ENCODE peak calls at places on chromosomes 4 and X, in five cellular contexts. One of them, this sample, is unnamed.

GRCh38 chr4:174663254-174663653 is 141.0 kb upstream of the HPGD start:
- DNase-seq in right lobe of liver: no peak
- DNase-seq in A549: no peak
- DNase-seq in endodermal cell: no peak
- DNase-seq in cardiac muscle cell: peak
- DNase-seq in this sample: no peak

GRCh38 chr4:155800685-155801343 is 42.0 kb downstream of the GUCY1B1 start:
- DNase-seq in A549: no peak
- DNase-seq in endodermal cell: no peak
- DNase-seq in cardiac muscle cell: no peak
- DNase-seq in right lobe of liver: no peak
- DNase-seq in this sample: no peak

GRCh38 chrX:9906919-9907318 is 60.2 kb upstream of the CLDN34 start:
- DNase-seq in A549: no peak
- DNase-seq in cardiac muscle cell: no peak
- DNase-seq in endodermal cell: peak
- DNase-seq in right lobe of liver: no peak
- DNase-seq in this sample: no peak

GRCh38 chrX:129798888-129799287 is 19.1 kb downstream of the SASH3 start:
- DNase-seq in endodermal cell: no peak
- DNase-seq in right lobe of liver: no peak
- DNase-seq in cardiac muscle cell: no peak
- DNase-seq in A549: no peak
- DNase-seq in this sample: no peak

GRCh38 chrX:128020701-128021100 is 31.5 kb downstream of the ACTRT1 start:
- DNase-seq in cardiac muscle cell: peak
- DNase-seq in endodermal cell: no peak
- DNase-seq in A549: peak
- DNase-seq in right lobe of liver: no peak
- DNase-seq in this sample: no peak

GRCh38 chrX:153426204-153426603 is 14.9 kb downstream of the ZFP92 start:
- DNase-seq in A549: no peak
- DNase-seq in endodermal cell: no peak
- DNase-seq in right lobe of liver: no peak
- DNase-seq in cardiac muscle cell: no peak
- DNase-seq in this sample: no peak

GRCh38 chrX:132612990-132613564 is 124.2 kb upstream of the MBNL3 start:
- DNase-seq in right lobe of liver: peak
- DNase-seq in A549: no peak
- DNase-seq in endodermal cell: peak
- DNase-seq in cardiac muscle cell: peak
- DNase-seq in this sample: no peak

GRCh38 chr4:143252478-143252877 is 67.8 kb downstream of the USP38 start:
- DNase-seq in cardiac muscle cell: no peak
- DNase-seq in right lobe of liver: no peak
- DNase-seq in endodermal cell: no peak
- DNase-seq in A549: no peak
- DNase-seq in this sample: no peak

GRCh38 chr4:122383341-122383740 is 4.5 kb downstream of the ADAD1 start:
- DNase-seq in right lobe of liver: no peak
- DNase-seq in endodermal cell: no peak
- DNase-seq in A549: no peak
- DNase-seq in cardiac muscle cell: no peak
- DNase-seq in this sample: no peak

GRCh38 chr4:13701937-13702446 is 74.5 kb upstream of the BOD1L1 start:
- DNase-seq in right lobe of liver: no peak
- DNase-seq in A549: peak
- DNase-seq in endodermal cell: no peak
- DNase-seq in cardiac muscle cell: peak
- DNase-seq in this sample: no peak

DNA sequence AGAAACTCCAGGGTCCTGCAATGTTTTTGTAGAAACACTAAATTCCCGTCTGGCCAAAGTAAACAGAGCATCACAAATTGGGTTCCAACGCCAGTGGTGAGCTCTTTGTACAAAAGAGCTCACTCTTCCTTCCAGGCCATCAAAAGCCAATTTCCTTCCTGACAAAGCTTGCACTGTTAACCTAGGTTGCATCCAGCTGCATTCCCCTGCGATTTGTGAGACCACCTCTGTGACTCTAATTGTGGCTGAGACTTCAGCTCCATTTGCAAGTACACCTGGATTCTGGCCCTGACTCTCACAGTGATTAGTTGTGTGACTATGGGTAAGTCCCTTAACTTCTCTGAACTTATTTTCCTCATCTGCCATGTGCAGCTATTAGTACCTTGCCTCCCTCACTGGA is 212.5 kb upstream of the CXorf66 start:
- DNase-seq in right lobe of liver: no peak
- DNase-seq in A549: no peak
- DNase-seq in cardiac muscle cell: no peak
- DNase-seq in endodermal cell: no peak
- DNase-seq in this sample: no peak
- H3K27ac ChIP-seq in right lobe of liver: no peak
- H3K27ac ChIP-seq in A549: no peak
- H3K27ac ChIP-seq in cardiac muscle cell: no peak
- H3K27ac ChIP-seq in endodermal cell: no peak
- H3K27ac ChIP-seq in this sample: no peak

GRCh38 chr4:145179201-145179860 is 1.1 kb downstream of the OTUD4 start:
- DNase-seq in right lobe of liver: peak
- DNase-seq in A549: peak
- DNase-seq in cardiac muscle cell: peak
- DNase-seq in endodermal cell: peak
- DNase-seq in this sample: peak

GRCh38 chr4:145182212-145182611 is 1.8 kb upstream of the OTUD4 start:
- DNase-seq in right lobe of liver: no peak
- DNase-seq in cardiac muscle cell: no peak
- DNase-seq in endodermal cell: no peak
- DNase-seq in A549: no peak
- DNase-seq in this sample: no peak

GRCh38 chr4:145183023-145183422 is 2.6 kb upstream of the OTUD4 start:
- DNase-seq in A549: no peak
- DNase-seq in right lobe of liver: no peak
- DNase-seq in cardiac muscle cell: no peak
- DNase-seq in endodermal cell: no peak
- DNase-seq in this sample: no peak

GRCh38 chr4:145180298-145181090 is at the start of gene OTUD4:
- DNase-seq in right lobe of liver: peak
- DNase-seq in A549: peak
- DNase-seq in cardiac muscle cell: peak
- DNase-seq in endodermal cell: peak
- DNase-seq in this sample: peak

DNA sequence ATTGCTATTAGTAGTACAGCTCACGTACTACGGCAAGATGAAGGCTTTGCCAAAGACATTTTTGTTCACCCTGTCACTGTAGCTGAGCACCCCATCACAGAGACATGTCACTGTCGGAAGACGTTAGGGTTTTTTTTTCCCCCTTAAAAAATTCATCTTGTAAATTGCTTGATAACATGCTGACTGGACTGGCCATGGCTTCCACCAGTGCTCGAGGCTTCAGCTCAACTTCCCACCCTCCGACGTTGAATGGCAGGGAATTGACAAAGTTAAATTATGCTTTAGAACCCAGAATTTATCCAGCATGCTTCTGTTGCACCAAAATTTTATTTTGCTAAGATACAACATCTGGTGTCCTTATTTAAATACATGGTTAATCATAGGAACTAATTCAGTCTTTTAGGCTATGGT is 707 bp upstream of the OTUD4 start:
- DNase-seq in right lobe of liver: no peak
- DNase-seq in A549: no peak
- DNase-seq in endodermal cell: no peak
- DNase-seq in cardiac muscle cell: no peak
- DNase-seq in this sample: no peak
- TF ChIP-seq CTCF in right lobe of liver: no peak
- TF ChIP-seq CTCF in A549: no peak
- TF ChIP-seq CTCF in endodermal cell: no peak
- TF ChIP-seq CTCF in cardiac muscle cell: no peak
- TF ChIP-seq CTCF in this sample: no peak

GRCh38 chrX:150507251-150507856 is 61.1 kb upstream of the MTM1 start:
- DNase-seq in right lobe of liver: peak
- DNase-seq in A549: no peak
- DNase-seq in endodermal cell: peak
- DNase-seq in cardiac muscle cell: no peak
- DNase-seq in this sample: no peak
- H3K27ac ChIP-seq in right lobe of liver: peak
- H3K27ac ChIP-seq in A549: no peak
- H3K27ac ChIP-seq in endodermal cell: peak
- H3K27ac ChIP-seq in cardiac muscle cell: no peak
- H3K27ac ChIP-seq in this sample: peak

DNA sequence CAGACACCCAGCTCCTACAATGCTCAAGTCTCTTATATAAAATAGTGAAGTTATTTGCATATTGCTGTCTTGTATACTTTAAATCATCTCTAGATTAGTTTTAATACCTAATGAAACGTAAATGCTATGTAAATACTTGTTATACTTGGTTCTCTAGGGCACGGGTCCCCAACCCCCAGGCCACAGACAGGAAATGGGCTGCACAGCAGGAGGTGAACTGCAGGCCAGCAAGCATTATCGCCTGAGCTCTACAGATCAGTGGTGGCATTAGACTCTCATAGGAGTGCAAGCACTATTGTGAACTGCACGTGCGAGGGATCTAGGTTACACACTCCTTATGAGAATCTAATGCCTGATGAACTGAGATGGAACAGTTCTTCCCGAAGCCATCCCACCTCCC is 395.9 kb upstream of the EMCN start:
- DNase-seq in A549: no peak
- DNase-seq in right lobe of liver: no peak
- DNase-seq in cardiac muscle cell: no peak
- DNase-seq in endodermal cell: peak
- DNase-seq in this sample: no peak
- TF ChIP-seq CTCF in A549: no peak
- TF ChIP-seq CTCF in right lobe of liver: no peak
- TF ChIP-seq CTCF in cardiac muscle cell: no peak
- TF ChIP-seq CTCF in endodermal cell: no peak
- TF ChIP-seq CTCF in this sample: no peak

DNA sequence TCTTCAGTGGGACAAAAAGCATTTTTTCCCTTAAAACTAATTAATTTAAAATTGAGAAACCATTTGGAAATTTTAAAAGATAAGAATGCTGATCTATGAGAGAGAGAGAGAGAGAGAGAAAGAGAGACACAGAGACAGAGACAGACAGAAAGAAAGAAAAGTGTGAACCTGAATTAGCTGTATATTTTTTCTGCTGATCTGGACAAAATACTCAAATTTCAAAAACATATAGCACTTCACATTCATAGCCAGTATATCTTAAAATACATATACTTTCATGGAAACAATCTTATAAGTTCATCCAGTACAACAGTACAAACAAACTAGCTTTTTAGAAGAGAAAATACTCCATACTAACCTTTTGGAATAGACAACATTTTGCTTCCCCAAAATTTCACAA is 18.4 kb downstream of the ENOX2 start:
- DNase-seq in right lobe of liver: no peak
- DNase-seq in cardiac muscle cell: no peak
- DNase-seq in endodermal cell: no peak
- DNase-seq in A549: no peak
- DNase-seq in this sample: no peak
- H3K27ac ChIP-seq in right lobe of liver: no peak
- H3K27ac ChIP-seq in cardiac muscle cell: no peak
- H3K27ac ChIP-seq in endodermal cell: no peak
- H3K27ac ChIP-seq in A549: no peak
- H3K27ac ChIP-seq in this sample: no peak

GRCh38 chrX:138756234-138756633 is 44.7 kb upstream of the FGF13 start:
- DNase-seq in A549: no peak
- DNase-seq in right lobe of liver: peak
- DNase-seq in cardiac muscle cell: peak
- DNase-seq in endodermal cell: peak
- DNase-seq in this sample: no peak
- TF ChIP-seq CTCF in A549: no peak
- TF ChIP-seq CTCF in right lobe of liver: no peak
- TF ChIP-seq CTCF in cardiac muscle cell: no peak
- TF ChIP-seq CTCF in endodermal cell: peak
- TF ChIP-seq CTCF in this sample: no peak

GRCh38 chr4:152458801-152459302 is 77.0 kb downstream of the FBXW7 start:
- DNase-seq in cardiac muscle cell: peak
- DNase-seq in right lobe of liver: no peak
- DNase-seq in A549: no peak
- DNase-seq in endodermal cell: no peak
- DNase-seq in this sample: no peak
- H3K27ac ChIP-seq in cardiac muscle cell: peak
- H3K27ac ChIP-seq in right lobe of liver: peak
- H3K27ac ChIP-seq in A549: no peak
- H3K27ac ChIP-seq in endodermal cell: no peak
- H3K27ac ChIP-seq in this sample: peak

GRCh38 chr4:83189631-83190136 is 75.2 kb upstream of the PLAC8 start:
- DNase-seq in endodermal cell: peak
- DNase-seq in cardiac muscle cell: no peak
- DNase-seq in right lobe of liver: no peak
- DNase-seq in A549: no peak
- DNase-seq in this sample: no peak
- TF ChIP-seq CTCF in endodermal cell: peak
- TF ChIP-seq CTCF in cardiac muscle cell: no peak
- TF ChIP-seq CTCF in right lobe of liver: no peak
- TF ChIP-seq CTCF in A549: no peak
- TF ChIP-seq CTCF in this sample: no peak